ENCODE peak calls at places on chromosomes 1 and 21, in six cellular contexts. One of them, this sample, is unnamed. For H3K36me3, the result is how much of the 10 kb centered on the place peaks cover.

GRCh38 chr1:232893481-232894313 is 56.7 kb upstream of the NTPCR start:
- DNase-seq in sigmoid colon: no peak
- DNase-seq in tibial nerve: no peak
- DNase-seq in stomach: no peak
- DNase-seq in adrenal gland: no peak
- DNase-seq in esophagus muscularis mucosa: no peak
- DNase-seq in this sample: no peak

GRCh38 chr1:70034403-70034802 is 171.0 kb downstream of the LRRC40 start:
- DNase-seq in sigmoid colon: no peak
- DNase-seq in tibial nerve: no peak
- DNase-seq in stomach: no peak
- DNase-seq in adrenal gland: no peak
- DNase-seq in esophagus muscularis mucosa: no peak
- DNase-seq in this sample: no peak

GRCh38 chr1:32742132-32742947 is 39.8 kb upstream of the SYNC start:
- DNase-seq in sigmoid colon: no peak
- DNase-seq in tibial nerve: no peak
- DNase-seq in stomach: peak
- DNase-seq in adrenal gland: peak
- DNase-seq in esophagus muscularis mucosa: no peak
- DNase-seq in this sample: peak

GRCh38 chr1:234675561-234675960 is 65.6 kb upstream of the IRF2BP2 start:
- DNase-seq in sigmoid colon: no peak
- DNase-seq in tibial nerve: no peak
- DNase-seq in stomach: no peak
- DNase-seq in adrenal gland: no peak
- DNase-seq in esophagus muscularis mucosa: no peak
- DNase-seq in this sample: no peak

GRCh38 chr21:46636550-46637289 is 1.2 kb downstream of the PRMT2 start:
- DNase-seq in sigmoid colon: no peak
- DNase-seq in tibial nerve: no peak
- DNase-seq in stomach: no peak
- DNase-seq in adrenal gland: no peak
- DNase-seq in esophagus muscularis mucosa: no peak
- DNase-seq in this sample: no peak

GRCh38 chr21:46121286-46122221 is 23.6 kb downstream of the COL6A2 start:
- DNase-seq in sigmoid colon: peak
- DNase-seq in tibial nerve: peak
- DNase-seq in stomach: peak
- DNase-seq in adrenal gland: peak
- DNase-seq in esophagus muscularis mucosa: no peak
- DNase-seq in this sample: peak

GRCh38 chr1:224510880-224511645 is 76.5 kb upstream of the WDR26 start:
- DNase-seq in sigmoid colon: no peak
- DNase-seq in tibial nerve: no peak
- DNase-seq in stomach: no peak
- DNase-seq in adrenal gland: no peak
- DNase-seq in esophagus muscularis mucosa: no peak
- DNase-seq in this sample: no peak

GRCh38 chr1:231861541-231862481 is 235.2 kb downstream of the DISC1 start:
- DNase-seq in sigmoid colon: no peak
- DNase-seq in tibial nerve: no peak
- DNase-seq in stomach: no peak
- DNase-seq in adrenal gland: no peak
- DNase-seq in esophagus muscularis mucosa: no peak
- DNase-seq in this sample: no peak

GRCh38 chr1:40870135-40870728 is 8.1 kb upstream of the CITED4 start:
- DNase-seq in sigmoid colon: no peak
- DNase-seq in tibial nerve: no peak
- DNase-seq in stomach: no peak
- DNase-seq in adrenal gland: no peak
- DNase-seq in esophagus muscularis mucosa: no peak
- DNase-seq in this sample: no peak

GRCh38 chr21:42456457-42456856 is 39.6 kb downstream of the RSPH1 start:
- DNase-seq in sigmoid colon: no peak
- DNase-seq in tibial nerve: no peak
- DNase-seq in stomach: no peak
- DNase-seq in adrenal gland: no peak
- DNase-seq in esophagus muscularis mucosa: no peak
- DNase-seq in this sample: no peak

GRCh38 chr1:205914730-205915129 is 28.5 kb downstream of the SLC26A9 start:
- DNase-seq in sigmoid colon: no peak
- DNase-seq in tibial nerve: no peak
- DNase-seq in stomach: no peak
- DNase-seq in adrenal gland: no peak
- DNase-seq in esophagus muscularis mucosa: no peak
- DNase-seq in this sample: no peak

GRCh38 chr1:154755858-154756730 is 114.0 kb downstream of the KCNN3 start:
- DNase-seq in sigmoid colon: peak
- DNase-seq in tibial nerve: no peak
- DNase-seq in stomach: peak
- DNase-seq in adrenal gland: no peak
- DNase-seq in esophagus muscularis mucosa: no peak
- DNase-seq in this sample: no peak

GRCh38 chr21:43198376-43198775 is 29.6 kb downstream of the CRYAA start:
- DNase-seq in sigmoid colon: no peak
- DNase-seq in tibial nerve: no peak
- DNase-seq in stomach: no peak
- DNase-seq in adrenal gland: no peak
- DNase-seq in esophagus muscularis mucosa: no peak
- DNase-seq in this sample: no peak

GRCh38 chr21:39673736-39674135 is 61.0 kb downstream of the B3GALT5 start:
- DNase-seq in sigmoid colon: no peak
- DNase-seq in tibial nerve: no peak
- DNase-seq in stomach: no peak
- DNase-seq in adrenal gland: no peak
- DNase-seq in esophagus muscularis mucosa: no peak
- DNase-seq in this sample: no peak

GRCh38 chr1:200458780-200459179 is 48.9 kb upstream of the ZNF281 start:
- DNase-seq in sigmoid colon: no peak
- DNase-seq in tibial nerve: no peak
- DNase-seq in stomach: no peak
- DNase-seq in adrenal gland: no peak
- DNase-seq in esophagus muscularis mucosa: no peak
- DNase-seq in this sample: no peak

GRCh38 chr1:152186556-152187285 is 27.7 kb upstream of the RPTN start:
- DNase-seq in sigmoid colon: no peak
- DNase-seq in tibial nerve: no peak
- DNase-seq in stomach: no peak
- DNase-seq in adrenal gland: no peak
- DNase-seq in esophagus muscularis mucosa: no peak
- DNase-seq in this sample: no peak

GRCh38 chr21:28827422-28827821 is 165.3 kb downstream of the LTN1 start:
- DNase-seq in sigmoid colon: no peak
- DNase-seq in tibial nerve: no peak
- DNase-seq in stomach: no peak
- DNase-seq in adrenal gland: no peak
- DNase-seq in esophagus muscularis mucosa: no peak
- DNase-seq in this sample: no peak

GRCh38 chr1:245715970-245716369 is 561.2 kb downstream of the KIF26B start:
- DNase-seq in sigmoid colon: no peak
- DNase-seq in tibial nerve: no peak
- DNase-seq in stomach: no peak
- DNase-seq in adrenal gland: no peak
- DNase-seq in esophagus muscularis mucosa: no peak
- DNase-seq in this sample: no peak

GRCh38 chr1:57544345-57544744 is 120.5 kb upstream of the DAB1 start:
- DNase-seq in sigmoid colon: no peak
- DNase-seq in tibial nerve: no peak
- DNase-seq in stomach: no peak
- DNase-seq in adrenal gland: no peak
- DNase-seq in esophagus muscularis mucosa: no peak
- DNase-seq in this sample: no peak

GRCh38 chr1:3126756-3127718 is 58.0 kb downstream of the PRDM16 start:
- DNase-seq in sigmoid colon: no peak
- DNase-seq in tibial nerve: no peak
- DNase-seq in stomach: no peak
- DNase-seq in adrenal gland: no peak
- DNase-seq in esophagus muscularis mucosa: no peak
- DNase-seq in this sample: no peak

GRCh38 chr1:200866521-200866920 is 6.3 kb upstream of the GPR25 start:
- DNase-seq in sigmoid colon: no peak
- DNase-seq in tibial nerve: no peak
- DNase-seq in stomach: no peak
- DNase-seq in adrenal gland: no peak
- DNase-seq in esophagus muscularis mucosa: no peak
- DNase-seq in this sample: no peak

GRCh38 chr1:226181996-226182714 is 4.4 kb downstream of the ACBD3 start:
- DNase-seq in sigmoid colon: peak
- DNase-seq in tibial nerve: peak
- DNase-seq in stomach: peak
- DNase-seq in adrenal gland: peak
- DNase-seq in esophagus muscularis mucosa: no peak
- DNase-seq in this sample: peak

GRCh38 chr1:244796719-244797406 is 38.6 kb upstream of the COX20 start:
- DNase-seq in sigmoid colon: peak
- DNase-seq in tibial nerve: peak
- DNase-seq in stomach: peak
- DNase-seq in adrenal gland: peak
- DNase-seq in esophagus muscularis mucosa: no peak
- DNase-seq in this sample: peak

DNA sequence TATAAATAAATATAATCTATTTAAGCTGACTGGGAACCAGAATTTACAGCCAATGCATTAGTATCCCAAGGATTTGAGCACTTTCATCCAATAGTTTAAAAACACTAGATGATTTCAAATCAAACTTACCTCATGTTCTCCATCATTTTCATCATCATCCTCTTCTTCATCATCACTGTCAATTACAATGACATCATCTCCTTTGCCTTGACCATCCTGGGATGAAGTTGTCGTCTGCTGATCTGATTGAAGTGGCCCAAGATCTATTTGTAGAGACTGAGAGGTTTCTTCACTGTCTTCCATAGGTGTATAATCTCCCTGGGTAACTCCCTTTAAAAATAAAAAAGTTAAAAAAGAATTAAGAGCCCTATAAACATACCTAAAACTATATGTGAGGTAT is 47.7 kb downstream of the TPR start:
- DNase-seq in sigmoid colon: no peak
- DNase-seq in tibial nerve: no peak
- DNase-seq in stomach: no peak
- DNase-seq in adrenal gland: no peak
- DNase-seq in esophagus muscularis mucosa: no peak
- DNase-seq in this sample: no peak
- H3K36me3 ChIP-seq in sigmoid colon: under half
- H3K36me3 ChIP-seq in tibial nerve: under half
- H3K36me3 ChIP-seq in stomach: half or more
- H3K36me3 ChIP-seq in adrenal gland: under half
- H3K36me3 ChIP-seq in esophagus muscularis mucosa: half or more
- H3K36me3 ChIP-seq in this sample: under half

GRCh38 chr1:67476006-67476482 is 45.8 kb upstream of the SERBP1 start:
- DNase-seq in sigmoid colon: no peak
- DNase-seq in tibial nerve: no peak
- DNase-seq in stomach: no peak
- DNase-seq in adrenal gland: no peak
- DNase-seq in esophagus muscularis mucosa: no peak
- DNase-seq in this sample: no peak

GRCh38 chr1:67476906-67477305 is 46.7 kb upstream of the SERBP1 start:
- DNase-seq in sigmoid colon: no peak
- DNase-seq in tibial nerve: no peak
- DNase-seq in stomach: no peak
- DNase-seq in adrenal gland: no peak
- DNase-seq in esophagus muscularis mucosa: no peak
- DNase-seq in this sample: no peak

GRCh38 chr1:67482733-67483482 is 52.7 kb upstream of the SERBP1 start:
- DNase-seq in sigmoid colon: no peak
- DNase-seq in tibial nerve: no peak
- DNase-seq in stomach: no peak
- DNase-seq in adrenal gland: no peak
- DNase-seq in esophagus muscularis mucosa: no peak
- DNase-seq in this sample: no peak

GRCh38 chr1:67484492-67484891 is 54.3 kb upstream of the SERBP1 start:
- DNase-seq in sigmoid colon: no peak
- DNase-seq in tibial nerve: no peak
- DNase-seq in stomach: no peak
- DNase-seq in adrenal gland: no peak
- DNase-seq in esophagus muscularis mucosa: no peak
- DNase-seq in this sample: no peak

GRCh38 chr1:67479146-67479891 is 49.1 kb upstream of the SERBP1 start:
- DNase-seq in sigmoid colon: no peak
- DNase-seq in tibial nerve: no peak
- DNase-seq in stomach: peak
- DNase-seq in adrenal gland: peak
- DNase-seq in esophagus muscularis mucosa: no peak
- DNase-seq in this sample: peak
- TF ChIP-seq POLR2A in sigmoid colon: no peak
- TF ChIP-seq POLR2A in tibial nerve: no peak
- TF ChIP-seq POLR2A in stomach: no peak
- TF ChIP-seq POLR2A in adrenal gland: no peak
- TF ChIP-seq POLR2A in esophagus muscularis mucosa: no peak
- TF ChIP-seq POLR2A in this sample: no peak

GRCh38 chr1:204476563-204476962 is 18.0 kb downstream of the PIK3C2B start:
- DNase-seq in sigmoid colon: no peak
- DNase-seq in tibial nerve: no peak
- DNase-seq in stomach: no peak
- DNase-seq in adrenal gland: no peak
- DNase-seq in esophagus muscularis mucosa: no peak
- DNase-seq in this sample: no peak
- H3K36me3 ChIP-seq in sigmoid colon: under half
- H3K36me3 ChIP-seq in tibial nerve: under half
- H3K36me3 ChIP-seq in stomach: under half
- H3K36me3 ChIP-seq in adrenal gland: under half
- H3K36me3 ChIP-seq in esophagus muscularis mucosa: under half
- H3K36me3 ChIP-seq in this sample: under half

GRCh38 chr1:184380468-184380867 is 6.4 kb upstream of the C1orf21 start:
- DNase-seq in sigmoid colon: no peak
- DNase-seq in tibial nerve: no peak
- DNase-seq in stomach: no peak
- DNase-seq in adrenal gland: no peak
- DNase-seq in esophagus muscularis mucosa: no peak
- DNase-seq in this sample: no peak
- TF ChIP-seq POLR2A in sigmoid colon: no peak
- TF ChIP-seq POLR2A in tibial nerve: no peak
- TF ChIP-seq POLR2A in stomach: no peak
- TF ChIP-seq POLR2A in adrenal gland: no peak
- TF ChIP-seq POLR2A in esophagus muscularis mucosa: no peak
- TF ChIP-seq POLR2A in this sample: no peak

GRCh38 chr1:156429308-156430060 is 60.5 kb downstream of the RHBG start:
- DNase-seq in sigmoid colon: no peak
- DNase-seq in tibial nerve: no peak
- DNase-seq in stomach: no peak
- DNase-seq in adrenal gland: no peak
- DNase-seq in esophagus muscularis mucosa: no peak
- DNase-seq in this sample: no peak
- H3K36me3 ChIP-seq in sigmoid colon: under half
- H3K36me3 ChIP-seq in tibial nerve: under half
- H3K36me3 ChIP-seq in stomach: under half
- H3K36me3 ChIP-seq in adrenal gland: under half
- H3K36me3 ChIP-seq in esophagus muscularis mucosa: under half
- H3K36me3 ChIP-seq in this sample: under half